ENCODE peak calls at places on chromosomes 1 and 21, in nine cellular contexts. S is glomerular endothelial cell; P is stimulated activated CD4-positive, alpha-beta T cell treated with anti-CD3 and anti-CD28 coated beads, Interleukin-12 subunit alpha, Interleukin-12 subunit beta, amount 100 ng/mL, for 24 hours; E is endothelial cell of umbilical vein; Q is GM23248; N is activated CD4-positive, alpha-beta T cell treated with anti-CD3 and anti-CD28 coated beads, Interleukin-2, amount 10 ng/mL, durations not matched to agents 7 days and 5 days; F is dorsolateral prefrontal cortex; B is activated naive CD8-positive, alpha-beta T cell treated with anti-CD3 and anti-CD28 coated beads, Interleukin-2, amount 10 ng/mL, durations not matched to agents 7 days and 5 days; D is astrocyte of the spinal cord. M is an unnamed sample.
A peak's percentile ranks its signal among the peaks of the same experiment; 100 is the strongest.

GRCh38 chr1:7671146-7671465 is 100.0 kb upstream of the VAMP3 start:
- DNase-seq in E (no peak), P (no peak), B (no peak), N (no peak), S (no peak), Q (no peak), D (no peak), F (no peak), M (no peak)

GRCh38 chr1:212430416-212430815 is 2.3 kb upstream of the NENF start:
- DNase-seq in F (no peak), B (no peak), S (no peak), N (no peak), P (no peak), Q (peak; percentile 46), E (no peak), D (no peak), M (no peak)

GRCh38 chr21:46180778-46181391 is 3.4 kb downstream of the SPATC1L start:
- DNase-seq in Q (no peak), P (no peak), D (no peak), F (no peak), E (no peak), S (no peak), B (no peak), N (no peak), M (no peak)

GRCh38 chr1:1826356-1827088 is 48.3 kb upstream of the NADK start:
- DNase-seq in S (no peak), P (no peak), E (no peak), D (peak; percentile 29), B (no peak), F (no peak), Q (peak; percentile 76), N (no peak), M (no peak)

GRCh38 chr1:57424231-57425027 is 569 bp upstream of the DAB1 start:
- DNase-seq in F (no peak), P (no peak), S (no peak), N (no peak), B (no peak), D (peak; percentile 29), Q (peak; percentile 51), E (no peak), M (no peak)

GRCh38 chr1:26797627-26798026 is 9.9 kb downstream of the PIGV start:
- DNase-seq in B (no peak), P (no peak), D (no peak), F (no peak), Q (no peak), S (no peak), N (no peak), E (no peak), M (no peak)

GRCh38 chr1:111976842-111977241 is 12.6 kb downstream of the KCND3 start:
- DNase-seq in E (no peak), P (no peak), S (no peak), D (no peak), B (no peak), N (no peak), F (no peak), Q (no peak), M (no peak)

GRCh38 chr1:45306319-45306718 is 20.4 kb upstream of the HPDL start:
- DNase-seq in F (no peak), Q (peak; percentile 67), E (peak; percentile 25), B (no peak), N (peak; percentile 11), D (no peak), P (peak; percentile 25), S (no peak), M (no peak)

GRCh38 chr1:47948126-47948525 is 49.1 kb downstream of the TRABD2B start:
- DNase-seq in F (no peak), B (no peak), D (no peak), E (no peak), P (no peak), Q (no peak), N (no peak), S (no peak), M (peak; percentile 2)

GRCh38 chr1:211653907-211654553 is 21.4 kb downstream of the NEK2 start:
- DNase-seq in Q (peak; percentile 76), N (no peak), F (no peak), E (peak; percentile 81), B (no peak), S (no peak), D (no peak), P (no peak), M (no peak)

M was measured in Jurkat, Clone E6-1.